ENCODE peak calls at places on chromosomes 5 and 9, in six cellular contexts. Y is endothelial cell of umbilical vein, R is astrocyte of the cerebellum, G is psoas muscle, N is PC-3, M is coronary artery. F is an unnamed sample.

GRCh38 chr5:145510769-145511168 is 324.4 kb downstream of the PRELID2 start:
- DNase-seq in Y (no peak), R (no peak), G (no peak), N (no peak), M (no peak), F (no peak)

GRCh38 chr5:153619706-153620105 is 129.2 kb downstream of the GRIA1 start:
- DNase-seq in Y (peak), R (no peak), G (no peak), N (peak), M (no peak), F (no peak)

GRCh38 chr5:130541617-130542221 is 623.3 kb downstream of the HINT1 start:
- DNase-seq in Y (no peak), R (peak), G (no peak), N (peak), M (no peak), F (peak)

GRCh38 chr5:21680196-21680595 is 1172.9 kb downstream of the CDH12 start:
- DNase-seq in Y (peak), R (peak), G (no peak), N (peak), M (no peak), F (no peak)

GRCh38 chr5:72555871-72556270 is 48.7 kb upstream of the ZNF366 start:
- DNase-seq in Y (no peak), R (no peak), G (no peak), N (no peak), M (no peak), F (no peak)

GRCh38 chr9:34197756-34198711 is 19.2 kb downstream of the UBAP1 start:
- DNase-seq in Y (no peak), R (no peak), G (no peak), N (no peak), M (no peak), F (no peak)

GRCh38 chr9:35603506-35603985 is 1.5 kb upstream of the TESK1 start:
- DNase-seq in Y (no peak), R (no peak), G (peak), N (peak), M (peak), F (peak)

GRCh38 chr5:104540448-104540847 is 977.9 kb upstream of the NUDT12 start:
- DNase-seq in Y (peak), R (peak), G (no peak), N (peak), M (no peak), F (no peak)

GRCh38 chr9:112380771-112381181 is 868 bp downstream of the HSDL2 start:
- DNase-seq in Y (no peak), R (no peak), G (no peak), N (peak), M (no peak), F (peak)

GRCh38 chr5:6684075-6684474 is 29.2 kb upstream of the TENT4A start:
- DNase-seq in Y (no peak), R (no peak), G (no peak), N (no peak), M (no peak), F (no peak)

GRCh38 chr5:16992444-16992843 is 56.4 kb upstream of the MYO10 start:
- DNase-seq in Y (peak), R (peak), G (no peak), N (no peak), M (no peak), F (no peak)

GRCh38 chr5:92424785-92425426 is 1041.8 kb upstream of the ARRDC3 start:
- DNase-seq in Y (no peak), R (no peak), G (no peak), N (peak), M (no peak), F (no peak)

GRCh38 chr9:103397868-103398600 is 402.9 kb downstream of the CYLC2 start:
- DNase-seq in Y (no peak), R (peak), G (no peak), N (peak), M (no peak), F (peak)

GRCh38 chr9:89664896-89665329 is 60.1 kb downstream of the GADD45G start:
- DNase-seq in Y (no peak), R (no peak), G (no peak), N (peak), M (no peak), F (no peak)

GRCh38 chr5:65100846-65101678 is 332.3 kb downstream of the CWC27 start:
- DNase-seq in Y (peak), R (peak), G (peak), N (peak), M (peak), F (peak)

GRCh38 chr5:171610686-171611085 is 174.9 kb upstream of the SMIM23 start:
- DNase-seq in Y (no peak), R (no peak), G (no peak), N (no peak), M (peak), F (no peak)

GRCh38 chr9:131366745-131367401 is 27.0 kb upstream of the PRRC2B start:
- DNase-seq in Y (peak), R (peak), G (no peak), N (peak), M (no peak), F (peak)

GRCh38 chr5:148209151-148209550 is 6.3 kb downstream of the SPINK6 start:
- DNase-seq in Y (no peak), R (no peak), G (no peak), N (no peak), M (no peak), F (no peak)

GRCh38 chr5:178793156-178793555 is 62.7 kb upstream of the ZNF354A start:
- DNase-seq in Y (no peak), R (no peak), G (no peak), N (peak), M (no peak), F (peak)

GRCh38 chr9:136222166-136222895 is 17.4 kb upstream of the LHX3 start:
- DNase-seq in Y (no peak), R (no peak), G (no peak), N (no peak), M (no peak), F (no peak)

GRCh38 chr5:100904259-100904822 is 1.3 kb upstream of the ST8SIA4 start:
- DNase-seq in Y (no peak), R (no peak), G (no peak), N (no peak), M (no peak), F (peak)

GRCh38 chr9:104264431-104264830 is 170.3 kb downstream of the SMC2 start:
- DNase-seq in Y (no peak), R (no peak), G (no peak), N (no peak), M (no peak), F (no peak)

GRCh38 chr5:14706615-14707021 is 42.1 kb downstream of the OTULIN start:
- DNase-seq in Y (peak), R (no peak), G (no peak), N (no peak), M (no peak), F (peak)

GRCh38 chr9:94900222-94901018 is 173.9 kb downstream of the AOPEP start:
- DNase-seq in Y (peak), R (peak), G (no peak), N (peak), M (no peak), F (no peak)

GRCh38 chr9:138100711-138101349 is 223.2 kb downstream of the CACNA1B start:
- DNase-seq in Y (no peak), R (no peak), G (no peak), N (no peak), M (peak), F (peak)

GRCh38 chr9:37511715-37512010 is 25.9 kb downstream of the POLR1E start:
- DNase-seq in Y (no peak), R (no peak), G (no peak), N (no peak), M (no peak), F (no peak)

GRCh38 chr9:70061776-70062175 is 18.1 kb downstream of the MAMDC2 start:
- DNase-seq in Y (peak), R (no peak), G (no peak), N (no peak), M (no peak), F (no peak)

GRCh38 chr9:7704543-7704942 is 95.0 kb downstream of the DMAC1 start:
- DNase-seq in Y (no peak), R (no peak), G (no peak), N (no peak), M (no peak), F (no peak)
- TF ChIP-seq CTCF in Y (no peak), R (no peak), G (no peak), N (no peak), M (no peak), F (no peak)

DNA sequence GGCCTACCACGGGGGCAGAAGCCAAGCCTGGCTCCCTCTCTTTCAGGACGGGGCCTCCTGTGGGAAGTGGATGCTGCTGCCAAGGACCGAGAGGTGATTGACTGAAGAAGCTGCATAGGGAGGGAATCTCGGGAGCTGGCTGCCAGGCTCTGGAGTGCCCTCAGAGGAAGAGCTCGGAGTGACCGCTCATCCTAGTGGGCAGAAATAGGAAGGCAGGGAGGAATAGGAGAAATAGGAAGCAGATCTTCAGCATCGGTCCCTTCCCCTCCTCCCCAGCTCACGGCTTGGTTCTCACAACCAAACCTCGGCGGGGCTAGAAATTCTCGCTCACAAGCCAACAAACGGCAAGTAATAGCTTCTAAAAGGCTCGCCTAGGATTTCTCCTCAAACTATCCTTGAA is 159.9 kb upstream of the RAI14 start:
- DNase-seq in Y (no peak), R (no peak), G (no peak), N (no peak), M (no peak), F (no peak)
- TF ChIP-seq CTCF in Y (no peak), R (peak), G (no peak), N (no peak), M (no peak), F (no peak)

GRCh38 chr5:174692982-174693422 is 31.4 kb upstream of the MSX2 start:
- DNase-seq in Y (no peak), R (no peak), G (no peak), N (no peak), M (no peak), F (no peak)
- TF ChIP-seq CTCF in Y (no peak), R (no peak), G (no peak), N (no peak), M (no peak), F (no peak)

GRCh38 chr9:13726746-13727145 is 447.3 kb upstream of the MPDZ start:
- DNase-seq in Y (no peak), R (no peak), G (no peak), N (no peak), M (no peak), F (no peak)

GRCh38 chr9:13731637-13732036 is 452.1 kb upstream of the MPDZ start:
- DNase-seq in Y (peak), R (no peak), G (no peak), N (no peak), M (no peak), F (no peak)

GRCh38 chr9:13728121-13728520 is 448.6 kb upstream of the MPDZ start:
- DNase-seq in Y (peak), R (no peak), G (peak), N (no peak), M (no peak), F (no peak)

GRCh38 chr9:13728917-13729811 is 449.7 kb upstream of the MPDZ start:
- DNase-seq in Y (peak), R (no peak), G (no peak), N (peak), M (no peak), F (no peak)

DNA sequence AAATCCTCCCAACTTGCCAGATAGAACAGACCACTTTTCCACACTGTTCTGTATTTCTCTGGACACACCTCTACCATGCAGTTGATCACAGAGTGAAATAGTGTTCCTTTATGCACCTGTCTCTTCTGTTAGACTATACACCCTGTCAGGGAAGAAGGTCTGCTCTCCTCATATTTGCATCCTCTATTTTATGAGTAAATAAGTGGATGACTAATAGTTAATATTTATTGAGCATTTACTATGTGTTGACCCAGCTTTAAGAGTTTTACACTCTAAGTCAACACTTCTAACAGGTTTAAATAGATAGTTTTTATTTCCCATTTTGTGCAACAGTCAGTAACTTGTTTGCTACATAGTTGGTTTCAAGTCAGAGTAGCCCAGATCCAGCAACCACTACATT is 452.8 kb upstream of the MPDZ start:
- DNase-seq in Y (no peak), R (no peak), G (no peak), N (peak), M (no peak), F (no peak)
- TF ChIP-seq CTCF in Y (no peak), R (no peak), G (no peak), N (no peak), M (no peak), F (no peak)

DNA sequence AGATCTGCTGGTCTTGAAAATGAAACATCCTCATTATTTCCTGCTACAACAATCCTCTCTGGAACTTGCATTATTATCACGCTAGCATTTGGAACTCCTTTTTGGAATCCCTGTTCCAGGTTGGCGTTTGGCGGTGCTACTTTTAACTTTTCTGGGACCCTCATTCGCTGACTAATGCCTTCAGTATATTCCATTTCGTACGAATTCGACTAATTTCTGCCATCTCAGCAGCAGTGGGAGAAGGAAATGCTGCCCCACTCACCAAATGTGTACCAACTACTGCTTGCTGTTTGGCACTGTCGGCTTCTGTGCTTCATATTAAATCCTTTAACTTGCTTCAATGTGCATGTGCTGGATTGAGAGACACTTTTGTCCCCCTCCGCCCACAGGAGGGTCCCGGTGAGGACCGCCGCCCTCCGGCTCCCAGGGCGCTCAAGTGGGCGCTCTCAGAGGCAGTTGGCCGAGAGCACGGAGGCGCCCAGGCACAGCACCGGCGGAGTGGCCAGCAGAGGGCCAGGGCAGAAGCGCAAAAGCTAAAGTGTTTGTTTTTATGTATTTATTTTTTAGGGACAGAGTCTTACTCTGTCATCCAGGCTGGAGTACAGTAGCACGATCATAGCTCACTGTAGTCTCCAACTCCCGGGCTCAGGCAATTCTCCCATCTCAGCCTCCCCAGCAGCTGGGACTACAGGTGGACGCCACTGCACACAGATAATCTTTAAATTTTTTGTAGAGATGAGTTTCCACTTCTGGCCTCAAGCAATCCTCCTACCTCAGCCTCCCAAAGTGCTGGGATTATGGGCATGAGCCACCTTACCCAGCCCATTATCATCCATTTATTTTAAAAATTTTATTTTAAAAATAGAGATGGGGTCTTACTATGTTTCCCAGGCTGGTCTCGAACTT is 11.9 kb downstream of the PDE6A start:
- DNase-seq in Y (no peak), R (no peak), G (peak), N (peak), M (no peak), F (no peak)
- TF ChIP-seq CTCF in Y (peak), R (peak), G (peak), N (peak), M (no peak), F (no peak)

GRCh38 chr5:181088289-181088688 is 42.7 kb downstream of the OR2V1 start:
- DNase-seq in Y (no peak), R (no peak), G (no peak), N (peak), M (no peak), F (peak)
- TF ChIP-seq CTCF in Y (peak), R (no peak), G (no peak), N (peak), M (no peak), F (peak)

F was measured in activated CD8-positive, alpha-beta T cell treated with anti-CD3 and anti-CD28 coated beads for 36 hours.